ENCODE peak calls at places on chromosomes 12 and 14, in four cellular contexts. K is GM12878, S is HepG2, V is H1. B is an unnamed sample.
A peak's percentile ranks its signal among the peaks of the same experiment; 100 is the strongest.

GRCh38 chr12:58877243-58877743 is 43.0 kb downstream of the LRIG3 start:
- DNase-seq in S (peak; percentile 35), K (no peak), V (no peak), B (no peak)

GRCh38 chr14:51527073-51527472 is 124.6 kb upstream of the FRMD6 start:
- DNase-seq in S (no peak), K (no peak), V (no peak), B (no peak)

GRCh38 chr14:73787760-73788508 is 63.7 kb upstream of the PTGR2 start:
- DNase-seq in V (no peak), S (no peak), K (no peak), B (no peak)

GRCh38 chr14:90579816-90580215 is 183.0 kb downstream of the CALM1 start:
- DNase-seq in K (no peak), S (no peak), V (no peak), B (no peak)

GRCh38 chr12:110248096-110248447 is 33.0 kb upstream of the ATP2A2 start:
- DNase-seq in S (no peak), V (no peak), K (no peak), B (no peak)

GRCh38 chr12:110750784-110751461 is 8.2 kb upstream of the PPP1CC start:
- DNase-seq in K (no peak), S (no peak), V (no peak), B (no peak)

GRCh38 chr14:85057266-85057665 is 472.7 kb upstream of the FLRT2 start:
- DNase-seq in V (no peak), S (no peak), K (no peak), B (no peak)

GRCh38 chr14:69879175-69880047 is at the start of gene SMOC1:
- DNase-seq in K (no peak), V (peak; percentile 31), S (peak; percentile 84), B (peak; percentile 9)

GRCh38 chr12:122523846-122524718 is 2.7 kb downstream of the RSRC2 start:
- DNase-seq in S (no peak), K (no peak), V (no peak), B (no peak)

GRCh38 chr14:75689012-75689411 is 28.0 kb downstream of the TTLL5 start:
- DNase-seq in K (no peak), V (no peak), S (no peak), B (no peak)
- TF ChIP-seq KDM1A in K (no peak), V (no peak), S (no peak), B (no peak)

GRCh38 chr12:56001446-56002100 is 4.5 kb downstream of the SUOX start:
- DNase-seq in S (peak; percentile 62), K (no peak), V (no peak), B (no peak)
- TF ChIP-seq HDAC6 in S (no peak), K (no peak), V (no peak), B (no peak)

GRCh38 chr12:53399896-53400295 is 19.9 kb downstream of the SP1 start:
- DNase-seq in S (no peak), V (no peak), K (no peak), B (no peak)

DNA sequence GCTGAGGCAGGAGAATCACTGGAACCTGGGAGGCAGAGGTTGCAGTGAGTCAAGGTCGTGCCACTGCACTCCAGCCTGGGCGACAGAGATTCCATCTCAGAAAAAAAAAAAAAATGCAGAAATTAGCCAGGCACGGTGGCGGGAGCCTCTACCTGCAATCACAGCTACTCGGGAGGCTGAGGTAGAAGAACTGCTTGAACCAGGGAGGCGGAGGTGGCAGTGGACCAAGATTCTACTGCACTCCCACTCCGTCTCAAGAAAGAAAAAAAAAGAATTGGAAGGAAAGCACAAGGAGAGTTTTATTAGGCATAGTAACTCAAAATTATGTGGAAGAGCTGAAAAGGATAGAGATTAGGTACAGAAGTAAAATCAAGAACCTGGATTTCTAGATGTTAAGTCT is 20.8 kb upstream of the AMHR2 start:
- DNase-seq in K (no peak), S (no peak), V (no peak), B (no peak)
- TF ChIP-seq KDM1A in K (no peak), S (no peak), V (no peak), B (no peak)

GRCh38 chr12:106239241-106239950 is 8.4 kb downstream of the CKAP4 start:
- DNase-seq in V (no peak), S (no peak), K (no peak), B (no peak)
- TF ChIP-seq HDAC6 in V (no peak), S (no peak), K (no peak), B (no peak)

DNA sequence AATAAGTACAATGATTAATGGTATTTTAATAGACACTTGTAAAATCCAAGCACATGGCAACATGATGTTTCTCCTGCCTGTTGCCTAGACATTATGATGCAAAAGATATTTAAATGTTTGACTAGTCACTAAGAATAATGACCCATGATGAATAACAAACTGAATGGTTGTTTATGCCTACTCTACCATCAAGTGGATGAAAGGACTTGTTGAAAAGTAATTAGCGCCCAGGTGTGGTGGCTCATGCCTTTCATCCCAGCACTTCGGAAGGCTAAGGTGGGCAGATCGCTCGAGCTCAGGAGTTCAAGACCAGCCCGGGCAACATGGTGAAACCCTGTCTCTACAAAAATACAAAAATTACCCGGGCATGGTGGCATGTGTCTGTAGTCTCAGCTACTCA is 30.7 kb downstream of the KIF21A start:
- DNase-seq in K (no peak), V (peak; percentile 29), S (no peak), B (no peak)
- TF ChIP-seq KDM1A in K (no peak), V (no peak), S (no peak), B (no peak)

DNA sequence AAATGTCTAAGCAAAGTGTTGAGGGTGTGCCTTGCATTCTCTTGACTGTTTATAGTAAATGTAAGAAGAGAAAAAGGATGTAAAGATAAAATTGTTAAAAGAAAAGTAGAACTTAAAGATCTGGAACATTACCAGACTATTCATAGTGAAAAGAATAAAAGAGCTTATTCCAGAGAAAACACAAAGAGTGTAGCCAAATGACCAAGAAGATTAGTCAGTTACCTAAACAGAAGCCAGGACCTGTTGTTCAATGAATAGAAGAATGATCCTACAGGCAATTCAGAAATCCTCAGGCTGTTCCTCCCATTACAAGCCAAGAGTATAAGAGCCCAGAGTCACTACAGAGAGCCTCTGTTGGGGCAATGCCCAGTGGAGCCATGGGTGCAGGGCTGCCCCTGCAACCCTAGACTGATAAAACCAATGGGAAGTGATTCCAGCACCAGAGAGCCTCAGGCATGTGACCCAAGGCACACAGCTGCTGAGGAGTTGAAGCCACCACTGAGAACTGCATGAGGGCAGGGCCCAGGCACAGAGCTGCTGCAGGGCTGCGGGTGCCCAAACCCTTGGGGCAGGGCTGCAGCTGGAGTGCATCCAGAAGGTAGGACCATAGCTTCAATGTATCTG is 91.1 kb upstream of the SLC38A4 start:
- DNase-seq in V (no peak), K (no peak), S (no peak), B (no peak)
- TF ChIP-seq HDAC6 in V (no peak), K (no peak), S (no peak), B (no peak)

DNA sequence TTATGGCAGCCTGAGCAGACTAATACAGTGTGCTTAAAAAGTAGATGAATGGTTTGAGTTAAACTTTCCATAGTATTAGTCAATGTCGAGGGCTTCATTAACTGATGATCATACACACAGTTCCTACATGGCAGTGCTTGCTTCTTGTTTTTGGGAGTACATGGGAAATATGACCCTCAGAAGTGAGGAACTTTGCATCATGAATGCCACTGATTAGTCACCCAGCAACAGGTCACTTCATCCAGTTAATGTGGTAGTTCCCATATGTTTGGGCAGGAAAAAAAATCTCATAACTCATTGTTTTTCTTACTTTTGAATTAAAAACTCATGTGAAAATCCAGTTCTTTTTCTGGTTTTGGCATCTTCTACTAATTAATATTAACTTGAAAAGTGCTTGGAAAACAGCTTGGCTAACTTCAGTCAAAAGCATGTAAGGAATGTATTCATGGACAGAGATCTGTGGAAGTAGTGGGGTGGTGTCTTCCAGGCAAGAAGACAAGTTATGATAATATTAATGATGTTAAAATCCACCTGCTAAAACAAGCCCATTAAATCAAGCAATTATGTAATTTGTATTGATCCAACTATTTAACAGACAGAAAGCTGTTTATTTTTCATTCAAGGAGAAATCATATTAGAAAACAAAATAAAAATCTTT is 309.1 kb upstream of the NAV3 start:
- DNase-seq in S (no peak), K (no peak), V (no peak), B (no peak)
- TF ChIP-seq KDM1A in S (no peak), K (no peak), V (no peak), B (no peak)

GRCh38 chr12:24899503-24900098 is 49.3 kb downstream of the BCAT1 start:
- DNase-seq in S (no peak), K (no peak), V (no peak), B (no peak)
- TF ChIP-seq HDAC6 in S (no peak), K (no peak), V (no peak), B (no peak)

GRCh38 chr14:93228550-93228949 is 21.5 kb downstream of the UBR7 start:
- DNase-seq in V (no peak), S (no peak), K (no peak), B (no peak)

GRCh38 chr14:93234798-93235197 is 27.7 kb downstream of the UBR7 start:
- DNase-seq in K (no peak), S (no peak), V (no peak), B (no peak)

GRCh38 chr14:93232159-93232558 is 25.1 kb downstream of the UBR7 start:
- DNase-seq in S (no peak), V (no peak), K (no peak), B (no peak)

GRCh38 chr14:93230539-93230938 is 23.5 kb downstream of the UBR7 start:
- DNase-seq in K (no peak), V (no peak), S (no peak), B (no peak)

DNA sequence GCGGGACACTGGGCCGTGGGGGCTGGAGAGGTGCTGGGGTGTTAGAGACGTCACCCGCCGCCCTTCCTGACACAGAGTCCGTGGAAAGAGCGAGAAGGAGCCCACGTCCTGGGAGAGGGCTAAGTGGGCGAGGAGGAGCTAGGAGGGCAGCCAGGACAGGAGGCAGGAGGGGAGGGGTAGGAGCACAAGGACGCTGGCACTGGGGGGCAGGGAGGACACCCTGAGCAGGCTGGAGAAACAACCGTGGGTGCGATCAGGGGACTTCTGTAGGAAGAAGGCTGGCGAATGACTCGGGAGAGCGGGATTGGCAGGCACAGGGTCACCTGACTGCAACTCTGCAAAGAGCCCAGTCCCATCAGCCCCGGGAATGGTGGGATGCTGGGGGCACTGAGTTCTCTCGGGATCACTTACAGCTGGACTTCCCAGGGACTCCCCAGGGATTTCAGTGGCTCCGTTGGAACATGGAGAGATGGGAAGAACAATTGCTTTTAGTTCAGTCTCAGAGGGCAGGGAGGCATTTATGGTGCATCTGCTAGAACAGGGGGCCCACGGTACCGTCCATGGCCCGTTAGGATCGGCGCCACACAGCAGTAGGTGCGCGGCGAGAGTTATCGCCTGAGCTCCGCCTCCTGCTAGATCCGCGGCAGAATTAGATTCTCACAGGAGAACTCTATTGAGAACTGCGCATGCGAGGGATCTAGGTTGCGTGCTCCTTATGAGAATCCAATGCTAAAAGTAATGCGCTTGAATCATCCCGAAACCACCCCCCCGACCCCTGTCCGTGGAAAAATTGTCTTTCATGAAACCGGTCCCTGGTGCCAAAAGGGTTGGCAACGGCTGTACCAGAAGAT is 24.3 kb downstream of the UBR7 start:
- DNase-seq in K (no peak), V (no peak), S (no peak), B (no peak)
- TF ChIP-seq KDM1A in K (no peak), V (no peak), S (no peak), B (no peak)

B was measured in K562.